ENCODE peak calls at places on chromosome 14, in ten cellular contexts. D, U, S, B, T, H, E, R, J and Y are unnamed samples. For H3K9me3, the result is how much of the 10 kb centered on the place peaks cover.

GRCh38 chr14:70186826-70187483 is 1.8 kb downstream of the SLC8A3 start:
- DNase-seq in D (no peak), U (no peak), S (no peak), B (no peak), T (peak), H (peak), E (no peak), R (peak), J (no peak), Y (no peak)

GRCh38 chr14:25537846-25538455 is 488.0 kb upstream of the STXBP6 start:
- DNase-seq in D (no peak), U (no peak), S (peak), B (no peak), T (peak), H (no peak), E (peak), R (no peak), J (no peak), Y (peak)

GRCh38 chr14:73180385-73180805 is 44.1 kb downstream of the PSEN1 start:
- DNase-seq in D (no peak), U (no peak), S (no peak), B (no peak), T (no peak), H (no peak), E (peak), R (peak), J (no peak), Y (peak)

GRCh38 chr14:92613008-92613658 is 99.6 kb downstream of the RIN3 start:
- DNase-seq in D (peak), U (peak), S (peak), B (peak), T (no peak), H (no peak), E (peak), R (peak), J (no peak), Y (no peak)

GRCh38 chr14:34052658-34053014 is 101.8 kb upstream of the EGLN3 start:
- DNase-seq in D (no peak), U (no peak), S (no peak), B (no peak), T (peak), H (no peak), E (peak), R (peak), J (no peak), Y (peak)

GRCh38 chr14:72745991-72746980 is 147.6 kb downstream of the DPF3 start:
- DNase-seq in D (no peak), U (no peak), S (no peak), B (no peak), T (no peak), H (no peak), E (peak), R (peak), J (no peak), Y (peak)

GRCh38 chr14:68266998-68267397 is 447.4 kb downstream of the RAD51B start:
- DNase-seq in D (no peak), U (no peak), S (peak), B (no peak), T (no peak), H (no peak), E (no peak), R (no peak), J (no peak), Y (no peak)

GRCh38 chr14:58563981-58564380 is 73.8 kb upstream of the DACT1 start:
- DNase-seq in D (no peak), U (no peak), S (no peak), B (no peak), T (no peak), H (no peak), E (no peak), R (no peak), J (no peak), Y (no peak)

GRCh38 chr14:69921052-69921451 is 41.8 kb downstream of the SMOC1 start:
- DNase-seq in D (no peak), U (no peak), S (no peak), B (no peak), T (no peak), H (no peak), E (no peak), R (peak), J (no peak), Y (peak)

GRCh38 chr14:99475179-99475578 is 5.5 kb downstream of the SETD3 start:
- DNase-seq in D (no peak), U (no peak), S (no peak), B (no peak), T (no peak), H (no peak), E (no peak), R (peak), J (no peak), Y (no peak)

GRCh38 chr14:29773990-29774389 is 153.7 kb downstream of the PRKD1 start:
- DNase-seq in D (no peak), U (no peak), S (no peak), B (no peak), T (no peak), H (no peak), E (no peak), R (no peak), J (no peak), Y (no peak)

GRCh38 chr14:20278414-20278813 is 27.3 kb downstream of the TTC5 start:
- DNase-seq in D (peak), U (peak), S (no peak), B (no peak), T (no peak), H (no peak), E (peak), R (peak), J (no peak), Y (no peak)

GRCh38 chr14:30908826-30909225 is 34.5 kb downstream of the COCH start:
- DNase-seq in D (no peak), U (no peak), S (no peak), B (no peak), T (no peak), H (no peak), E (no peak), R (no peak), J (no peak), Y (no peak)

GRCh38 chr14:56798447-56799326 is 11.6 kb downstream of the OTX2 start:
- DNase-seq in D (no peak), U (no peak), S (no peak), B (no peak), T (no peak), H (no peak), E (no peak), R (no peak), J (no peak), Y (no peak)

GRCh38 chr14:72665259-72665658 is 228.6 kb downstream of the DPF3 start:
- DNase-seq in D (no peak), U (no peak), S (no peak), B (no peak), T (peak), H (no peak), E (peak), R (peak), J (no peak), Y (peak)

GRCh38 chr14:58488550-58488949 is 61.0 kb downstream of the KIAA0586 start:
- DNase-seq in D (no peak), U (no peak), S (no peak), B (no peak), T (no peak), H (no peak), E (peak), R (peak), J (no peak), Y (peak)

GRCh38 chr14:44954750-44955149 is 7.0 kb downstream of the KLHL28 start:
- DNase-seq in D (no peak), U (no peak), S (no peak), B (no peak), T (no peak), H (no peak), E (no peak), R (no peak), J (no peak), Y (no peak)

GRCh38 chr14:94051115-94051514 is 25.0 kb downstream of the OTUB2 start:
- DNase-seq in D (no peak), U (no peak), S (peak), B (no peak), T (no peak), H (no peak), E (peak), R (peak), J (no peak), Y (peak)

GRCh38 chr14:39431416-39432178 is 636 bp downstream of the FBXO33 start:
- DNase-seq in D (peak), U (peak), S (peak), B (peak), T (peak), H (peak), E (peak), R (peak), J (peak), Y (peak)

GRCh38 chr14:74502236-74503019 is 8.9 kb downstream of the ISCA2 start:
- DNase-seq in D (no peak), U (no peak), S (peak), B (no peak), T (peak), H (no peak), E (peak), R (peak), J (no peak), Y (peak)

GRCh38 chr14:103123634-103124500 is 606 bp downstream of the TNFAIP2 start:
- DNase-seq in D (no peak), U (peak), S (no peak), B (no peak), T (peak), H (peak), E (peak), R (peak), J (peak), Y (peak)

GRCh38 chr14:72743626-72744025 is 150.3 kb downstream of the DPF3 start:
- DNase-seq in D (no peak), U (no peak), S (no peak), B (no peak), T (peak), H (no peak), E (no peak), R (no peak), J (no peak), Y (peak)

GRCh38 chr14:69571449-69571878 is 3.2 kb downstream of the CCDC177 start:
- DNase-seq in D (no peak), U (no peak), S (no peak), B (no peak), T (no peak), H (peak), E (no peak), R (peak), J (no peak), Y (peak)

GRCh38 chr14:80233489-80233888 is 22.2 kb upstream of the DIO2 start:
- DNase-seq in D (no peak), U (no peak), S (no peak), B (no peak), T (no peak), H (no peak), E (no peak), R (no peak), J (no peak), Y (no peak)
- H3K9me3 ChIP-seq in D (under half), U (under half), S (under half), B (under half), T (under half), H (under half), E (under half), R (under half), J (under half), Y (under half)

DNA sequence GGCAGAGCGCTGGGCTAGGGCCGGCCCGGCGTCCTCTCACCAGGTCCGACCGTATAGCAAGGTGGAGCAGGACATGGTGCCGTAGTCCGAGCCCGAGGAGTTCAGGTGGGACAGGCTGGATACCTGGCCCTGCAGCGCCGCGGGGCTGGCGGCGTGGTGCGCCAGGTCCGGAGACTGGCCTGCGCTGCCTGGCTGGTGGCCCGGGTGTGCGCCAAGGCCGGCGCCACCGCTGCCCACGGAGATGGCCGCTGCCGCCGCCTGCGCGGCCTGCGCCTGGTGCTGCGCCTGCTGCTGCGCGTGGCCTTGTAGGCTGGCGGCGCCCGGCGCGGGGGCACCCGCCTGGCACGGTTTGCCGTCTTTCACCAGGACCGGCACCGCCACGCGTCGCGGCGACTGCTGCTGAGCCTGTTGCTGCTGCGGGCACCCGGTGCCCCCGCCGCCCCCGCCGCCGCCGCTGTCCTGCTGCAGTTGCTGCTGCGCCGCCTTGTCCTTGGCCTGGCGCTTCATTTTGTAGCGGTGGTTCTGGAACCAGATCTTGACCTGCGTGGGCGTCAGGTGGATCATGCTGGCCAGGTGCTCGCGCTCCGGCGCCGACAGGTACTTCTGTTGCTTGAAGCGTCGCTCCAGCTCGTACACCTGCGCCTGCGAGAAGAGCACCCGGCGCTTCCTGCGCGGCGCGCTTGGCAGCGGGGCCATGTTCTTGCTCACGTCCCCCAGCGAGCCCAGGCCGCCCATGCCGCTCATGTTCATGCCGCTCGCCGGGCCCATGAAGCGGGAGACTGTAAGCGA is 2.6 kb downstream of the NKX2-1 start:
- DNase-seq in D (no peak), U (no peak), S (no peak), B (no peak), T (no peak), H (peak), E (no peak), R (no peak), J (no peak), Y (no peak)
- H3K9me3 ChIP-seq in D (under half), U (under half), S (under half), B (under half), T (under half), H (under half), E (under half), R (under half), J (under half), Y (under half)

GRCh38 chr14:22761734-22762133 is 4.8 kb upstream of the OXA1L start:
- DNase-seq in D (no peak), U (no peak), S (no peak), B (no peak), T (no peak), H (no peak), E (no peak), R (no peak), J (no peak), Y (no peak)
- H3K9me3 ChIP-seq in D (under half), U (under half), S (under half), B (under half), T (under half), H (under half), E (under half), R (under half), J (under half), Y (under half)

GRCh38 chr14:105848570-105848969 is 322.2 kb downstream of the TMEM121 start:
- DNase-seq in D (no peak), U (no peak), S (peak), B (no peak), T (no peak), H (no peak), E (no peak), R (no peak), J (no peak), Y (no peak)

GRCh38 chr14:105851716-105852377 is 325.5 kb downstream of the TMEM121 start:
- DNase-seq in D (no peak), U (no peak), S (peak), B (no peak), T (no peak), H (peak), E (no peak), R (no peak), J (peak), Y (no peak)

GRCh38 chr14:105850853-105851581 is 324.6 kb downstream of the TMEM121 start:
- DNase-seq in D (no peak), U (no peak), S (peak), B (no peak), T (peak), H (no peak), E (no peak), R (no peak), J (peak), Y (no peak)

GRCh38 chr14:105852378-105853088 is 326.1 kb downstream of the TMEM121 start:
- DNase-seq in D (no peak), U (no peak), S (peak), B (no peak), T (peak), H (peak), E (no peak), R (no peak), J (peak), Y (no peak)

GRCh38 chr14:105849933-105850626 is 323.7 kb downstream of the TMEM121 start:
- DNase-seq in D (no peak), U (no peak), S (peak), B (no peak), T (peak), H (no peak), E (no peak), R (no peak), J (no peak), Y (no peak)
- H3K9me3 ChIP-seq in D (under half), U (under half), S (under half), B (under half), T (under half), H (under half), E (under half), R (under half), J (under half), Y (under half)

DNA sequence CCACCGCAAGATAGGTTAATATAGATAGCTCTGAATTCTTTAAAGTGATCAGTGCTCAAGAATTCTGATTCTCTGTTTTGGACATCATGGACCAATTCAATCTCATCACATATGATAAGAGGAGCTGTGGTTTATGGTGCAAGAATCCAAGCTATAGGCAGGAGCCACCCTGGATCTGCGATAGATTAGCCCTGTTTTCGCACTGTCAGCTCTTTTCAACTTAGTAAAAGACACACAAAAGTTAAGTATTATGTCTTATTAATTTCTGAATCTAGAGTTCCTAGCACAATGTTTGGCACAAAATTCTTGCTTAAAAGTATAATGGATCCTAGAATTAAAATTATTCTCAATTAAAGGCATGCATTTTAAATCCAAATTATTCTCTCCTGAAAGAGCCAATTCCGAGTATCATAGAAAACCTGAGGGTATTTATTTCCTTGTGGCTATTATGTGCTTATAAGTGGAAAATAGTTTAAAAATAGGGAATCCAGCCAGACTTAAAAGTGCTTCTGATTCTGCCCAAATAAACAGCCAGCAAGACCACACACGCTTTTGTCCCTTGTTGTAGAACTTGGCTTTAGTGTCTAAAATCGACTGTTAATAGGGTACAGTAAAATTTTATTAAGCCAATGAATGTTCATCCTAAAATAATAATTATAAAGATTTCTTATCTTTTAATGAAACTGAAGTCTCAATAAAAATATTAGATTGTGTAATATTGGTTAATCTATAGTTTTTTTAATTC is 184.9 kb upstream of the FLRT2 start:
- DNase-seq in D (no peak), U (no peak), S (no peak), B (no peak), T (no peak), H (no peak), E (no peak), R (no peak), J (no peak), Y (no peak)
- H3K9me3 ChIP-seq in D (under half), U (under half), S (under half), B (under half), T (under half), H (under half), E (under half), R (under half), J (under half), Y (under half)